ENCODE peak calls at places on chromosomes 3 and 15, in six cellular contexts. G is A549, C is tibial nerve, Q is mesothelial cell of epicardium, P is right lobe of liver, T is fibroblast of lung. W is an unnamed sample.

GRCh38 chr3:56725175-56725574 is 42.1 kb upstream of the TASOR start:
- DNase-seq in C (no peak), T (peak), P (no peak), G (no peak), Q (no peak), W (no peak)

GRCh38 chr3:19267040-19267439 is 118.7 kb downstream of the KCNH8 start:
- DNase-seq in T (no peak), Q (no peak), C (no peak), G (no peak), P (no peak), W (no peak)

GRCh38 chr3:126356373-126357298 is 572 bp downstream of the KLF15 start:
- DNase-seq in T (no peak), G (no peak), Q (no peak), P (no peak), C (no peak), W (no peak)

GRCh38 chr3:13125092-13126015 is 52.1 kb upstream of the IQSEC1 start:
- DNase-seq in G (no peak), P (peak), T (no peak), Q (no peak), C (no peak), W (no peak)

GRCh38 chr3:72675243-72675642 is 173.0 kb downstream of the SHQ1 start:
- DNase-seq in T (no peak), Q (no peak), P (no peak), G (no peak), C (no peak), W (no peak)

GRCh38 chr3:67241084-67241483 is 243.0 kb downstream of the KBTBD8 start:
- DNase-seq in Q (no peak), G (no peak), T (no peak), P (no peak), C (no peak), W (no peak)

GRCh38 chr15:66670698-66671580 is 31.1 kb upstream of the SMAD6 start:
- DNase-seq in G (peak), T (no peak), P (no peak), C (no peak), Q (no peak), W (no peak)

GRCh38 chr15:91884604-91885003 is 31.1 kb downstream of the SLCO3A1 start:
- DNase-seq in G (no peak), P (no peak), T (peak), C (no peak), Q (no peak), W (no peak)

GRCh38 chr15:50355980-50356379 is 982 bp upstream of the GABPB1 start:
- DNase-seq in G (no peak), Q (no peak), T (peak), C (no peak), P (no peak), W (no peak)

GRCh38 chr3:40143283-40144090 is 166.0 kb upstream of the EIF1B start:
- DNase-seq in G (no peak), P (no peak), C (no peak), Q (no peak), T (peak), W (no peak)

GRCh38 chr15:66503780-66504562 is 684 bp downstream of the RPL4 start:
- DNase-seq in C (no peak), Q (no peak), P (no peak), G (no peak), T (no peak), W (no peak)

GRCh38 chr3:100650651-100651611 is 41.5 kb downstream of the ADGRG7 start:
- DNase-seq in C (peak), P (no peak), Q (no peak), T (peak), G (no peak), W (no peak)
- TF ChIP-seq CTCF in C (no peak), P (no peak), Q (no peak), T (no peak), G (no peak), W (no peak)

GRCh38 chr3:191473766-191474198 is 12.8 kb downstream of the PYDC2 start:
- DNase-seq in C (no peak), P (no peak), T (no peak), Q (no peak), G (no peak), W (no peak)
- TF ChIP-seq CTCF in C (no peak), P (no peak), T (no peak), Q (no peak), G (no peak), W (no peak)

DNA sequence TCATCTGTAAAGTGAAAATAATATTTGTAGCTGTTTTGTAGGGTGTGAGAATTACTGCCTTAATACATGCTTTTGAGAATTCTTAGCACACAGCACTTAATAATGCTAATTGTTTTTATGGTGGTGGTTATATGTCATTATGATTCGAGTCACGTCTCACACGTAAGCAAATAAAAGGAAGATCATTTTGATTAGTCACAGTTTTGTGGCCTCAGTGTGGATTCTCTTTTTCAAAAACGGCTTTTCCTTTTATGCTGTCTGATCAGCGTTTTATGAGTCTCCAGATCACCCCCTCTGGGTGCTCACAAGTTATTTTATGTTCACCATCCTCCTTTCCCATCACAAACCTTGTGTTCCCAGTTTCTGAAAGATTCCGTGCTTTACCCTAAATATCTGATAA is 255.6 kb upstream of the CNTN4 start:
- DNase-seq in P (no peak), Q (no peak), C (no peak), G (no peak), T (no peak), W (no peak)
- TF ChIP-seq CTCF in P (no peak), Q (no peak), C (no peak), G (no peak), T (no peak), W (no peak)

GRCh38 chr15:57506422-57506821 is 85.3 kb upstream of the MYZAP start:
- DNase-seq in P (no peak), Q (no peak), G (no peak), C (no peak), T (no peak), W (no peak)
- TF ChIP-seq CTCF in P (no peak), Q (no peak), G (peak), C (no peak), T (no peak), W (no peak)

DNA sequence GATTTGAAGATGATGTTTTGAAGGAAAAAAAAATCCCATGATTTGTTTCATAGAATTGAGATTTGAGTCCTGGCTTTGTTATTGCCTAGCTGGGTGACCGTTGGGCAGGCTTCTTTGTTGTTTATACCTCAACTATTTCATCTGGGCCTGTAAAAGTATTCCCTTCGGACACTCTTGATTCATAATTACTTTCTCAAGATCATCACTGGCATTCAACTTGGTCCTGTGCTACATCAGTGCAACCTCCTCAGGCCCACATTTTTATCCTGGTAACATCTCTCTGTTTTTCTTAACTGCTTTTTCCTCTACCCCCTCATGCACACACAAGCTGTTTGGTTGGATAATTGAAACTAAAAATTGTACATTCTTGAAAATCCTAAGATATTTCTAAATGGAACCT is 67.5 kb upstream of the P3H2 start:
- DNase-seq in Q (no peak), C (no peak), T (no peak), P (no peak), G (no peak), W (no peak)
- TF ChIP-seq CTCF in Q (no peak), C (no peak), T (no peak), P (no peak), G (no peak), W (no peak)

GRCh38 chr15:23663232-23663631 is 15.6 kb upstream of the MAGEL2 start:
- DNase-seq in G (no peak), T (no peak), C (no peak), P (no peak), Q (no peak), W (no peak)
- TF ChIP-seq CTCF in G (no peak), T (no peak), C (no peak), P (no peak), Q (no peak), W (no peak)

GRCh38 chr3:123026551-123027291 is 842 bp downstream of the SEMA5B start:
- DNase-seq in C (no peak), Q (peak), P (peak), T (no peak), G (peak), W (no peak)

GRCh38 chr3:123025642-123026521 is 1.7 kb downstream of the SEMA5B start:
- DNase-seq in P (no peak), T (no peak), Q (peak), C (no peak), G (no peak), W (no peak)

GRCh38 chr3:123028233-123028828 is 768 bp upstream of the SEMA5B start:
- DNase-seq in T (peak), G (peak), P (no peak), Q (peak), C (peak), W (no peak)

GRCh38 chr3:123031051-123031450 is 3.5 kb upstream of the SEMA5B start:
- DNase-seq in G (no peak), Q (no peak), P (no peak), C (no peak), T (no peak), W (no peak)

DNA sequence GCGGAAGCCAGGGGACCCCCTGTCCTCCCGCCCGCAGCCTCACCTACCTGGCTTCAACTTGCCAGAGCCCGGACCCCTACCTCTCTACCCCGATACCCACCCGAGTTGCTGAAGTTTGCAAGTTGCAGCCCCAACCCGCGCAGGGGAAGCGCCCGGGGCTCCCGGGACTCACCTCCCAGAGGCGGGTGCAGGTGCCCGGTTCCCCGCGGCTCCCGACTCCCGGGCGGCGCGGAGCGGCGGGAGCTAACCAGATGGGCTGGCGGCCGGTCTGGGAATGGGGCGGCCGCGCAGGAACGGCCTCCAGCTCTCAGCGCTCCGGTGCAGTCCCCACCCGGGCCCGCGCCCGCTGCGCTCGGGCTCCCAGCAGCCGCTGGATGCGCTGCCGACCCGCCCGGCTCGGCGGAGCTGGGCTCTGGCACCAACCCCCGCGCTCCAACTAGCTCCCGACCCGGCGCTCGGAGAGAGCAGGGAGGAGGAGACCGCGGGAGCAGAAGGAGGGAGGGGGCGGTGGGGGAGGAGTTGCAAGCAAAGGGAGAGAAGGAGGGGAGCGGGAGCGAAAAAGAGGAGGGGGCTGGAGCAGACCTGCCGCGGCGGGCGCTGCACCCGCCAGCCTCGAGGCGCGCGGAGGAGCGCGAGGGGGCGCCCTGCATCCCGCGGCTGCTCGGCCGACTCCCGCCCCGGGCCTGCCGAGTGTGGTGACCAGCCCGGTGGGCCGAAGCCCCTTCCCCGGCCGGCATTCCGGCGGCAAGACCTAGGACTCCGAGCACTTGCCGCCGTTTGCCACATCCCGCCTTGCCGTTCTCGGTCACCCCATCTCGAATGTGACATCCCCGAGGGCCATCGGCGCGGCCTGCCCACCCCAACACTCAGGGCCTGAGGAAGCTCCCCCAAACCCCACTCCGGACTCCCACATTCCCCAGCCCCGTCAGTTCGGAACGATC is at the start of gene SEMA5B:
- DNase-seq in C (no peak), Q (peak), T (peak), G (peak), P (peak), W (no peak)
- TF ChIP-seq CTCF in C (no peak), Q (no peak), T (peak), G (peak), P (no peak), W (no peak)

GRCh38 chr3:127690823-127691452 is 18.2 kb downstream of the ABTB1 start:
- DNase-seq in C (no peak), P (peak), G (peak), Q (no peak), T (peak), W (no peak)
- TF ChIP-seq CTCF in C (no peak), P (peak), G (peak), Q (no peak), T (peak), W (no peak)

W was measured in omental fat pad.